ENCODE peak calls at places on chromosomes 11 and 22, in five cellular contexts. V, S, X, G and J are unnamed samples.

GRCh38 chr11:126585388-126586302 is 230.2 kb downstream of the ST3GAL4 start:
- DNase-seq in V (peak; percentile 82), G (no peak), X (peak; percentile 51), S (peak; percentile 73), J (no peak)

GRCh38 chr11:34457607-34458006 is 18.9 kb downstream of the CAT start:
- DNase-seq in S (no peak), G (no peak), V (no peak), X (no peak), J (no peak)

GRCh38 chr11:34359548-34359891 is 1.7 kb upstream of the ABTB2 start:
- DNase-seq in V (no peak), S (no peak), X (no peak), G (no peak), J (no peak)

GRCh38 chr11:6647282-6647679 is 8.3 kb downstream of the DCHS1 start:
- DNase-seq in V (no peak), G (no peak), X (peak; percentile 51), S (peak; percentile 56), J (no peak)

GRCh38 chr11:68028802-68029475 is 1.5 kb upstream of the NDUFS8 start:
- DNase-seq in V (no peak), X (no peak), S (no peak), G (no peak), J (no peak)

GRCh38 chr11:131951146-131951545 is 580.7 kb downstream of the NTM start:
- DNase-seq in V (no peak), G (no peak), S (no peak), X (no peak), J (no peak)

GRCh38 chr11:110463153-110463552 is 33.4 kb downstream of the FDX1 start:
- DNase-seq in V (peak; percentile 55), S (no peak), X (peak; percentile 38), G (peak; percentile 65), J (peak; percentile 72)

GRCh38 chr22:39144101-39144815 is 8.2 kb downstream of the CBX7 start:
- DNase-seq in V (no peak), G (no peak), S (no peak), X (no peak), J (no peak)

GRCh38 chr11:2217211-2218081 is 45.8 kb upstream of the TH start:
- DNase-seq in G (no peak), S (peak; percentile 23), X (no peak), V (no peak), J (peak; percentile 63)

GRCh38 chr22:46897246-46897623 is 134.8 kb downstream of the TBC1D22A start:
- DNase-seq in X (no peak), G (no peak), S (no peak), V (no peak), J (no peak)

GRCh38 chr11:36056160-36056751 is 112.4 kb downstream of the LDLRAD3 start:
- DNase-seq in S (no peak), X (no peak), G (peak; percentile 58), V (no peak), J (no peak)

GRCh38 chr11:1101318-1102089 is 26.8 kb downstream of the MUC2 start:
- DNase-seq in V (no peak), X (peak; percentile 10), G (no peak), S (no peak), J (peak; percentile 62)

GRCh38 chr11:118572914-118573550 is 823 bp downstream of the ARCN1 start:
- DNase-seq in V (no peak), G (no peak), X (no peak), S (no peak), J (no peak)

GRCh38 chr11:537622-538430 is 499 bp downstream of the LRRC56 start:
- DNase-seq in G (no peak), X (no peak), S (no peak), V (no peak), J (no peak)

GRCh38 chr11:128862913-128863660 is 4.0 kb downstream of the KCNJ1 start:
- DNase-seq in G (no peak), X (no peak), S (no peak), V (no peak), J (no peak)

GRCh38 chr11:16959528-16960100 is 54.6 kb downstream of the PLEKHA7 start:
- DNase-seq in G (no peak), X (no peak), V (no peak), S (no peak), J (no peak)

DNA sequence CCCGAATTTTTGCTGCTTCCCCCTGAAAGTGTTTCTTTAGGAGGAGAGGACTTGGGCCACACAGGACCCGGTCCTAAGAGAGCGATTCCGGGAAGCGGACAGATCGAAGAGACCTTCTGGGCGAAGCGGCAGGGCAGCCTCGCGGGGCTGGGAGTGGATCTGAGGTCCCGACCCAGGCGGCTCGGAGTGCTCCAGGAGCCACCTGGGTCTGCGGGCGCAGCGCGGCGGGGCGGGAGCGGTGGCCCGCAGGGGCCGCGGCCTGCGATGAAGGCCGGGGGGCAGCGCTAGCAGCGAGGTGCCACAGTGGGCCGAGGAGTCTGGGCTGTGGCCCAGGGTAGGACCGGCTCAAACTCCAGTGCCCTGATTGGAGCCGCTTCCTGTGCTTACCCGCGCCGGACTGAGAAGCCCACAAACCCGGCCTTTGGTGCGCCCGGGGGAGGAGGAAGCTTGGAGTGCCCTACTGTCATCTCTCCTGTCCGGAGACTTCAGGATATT is 1.8 kb downstream of the PKNOX2 start:
- DNase-seq in X (peak; percentile 37), V (no peak), S (no peak), G (peak; percentile 44), J (no peak)
- H3K27ac ChIP-seq in X (peak overlapping the region; percentile 85), V (peak overlapping the region; percentile 84), S (peak overlapping the region; percentile 85), G (peak overlapping the region; percentile 76), J (peak overlapping the region; percentile 85)

DNA sequence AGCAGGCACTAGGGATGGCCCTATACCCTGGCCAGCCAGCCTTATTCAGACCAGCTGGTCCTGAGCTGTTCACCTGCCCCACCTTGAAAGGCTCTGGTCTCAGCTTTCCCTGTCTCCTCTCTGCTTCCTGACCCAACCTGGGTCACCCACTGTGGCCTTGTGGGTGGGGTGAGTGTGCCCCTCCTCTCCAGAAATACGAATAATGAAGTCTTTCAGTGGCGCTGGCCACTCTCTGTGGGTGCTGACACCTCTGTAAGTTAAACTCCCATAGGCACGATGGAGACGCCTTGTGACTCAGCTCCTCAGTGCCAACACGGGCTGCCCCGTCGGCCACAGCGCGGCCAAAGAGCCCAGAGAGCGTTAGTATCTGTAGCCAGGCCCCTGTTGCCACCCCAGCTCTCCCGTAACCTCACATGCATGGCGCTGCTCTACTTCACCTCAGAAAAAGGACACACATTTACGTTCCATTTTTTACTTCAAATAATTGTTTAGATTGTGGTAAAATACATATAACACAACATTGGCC is 74.6 kb upstream of the SEPTIN5 start:
- DNase-seq in S (no peak), G (no peak), X (no peak), V (no peak), J (no peak)
- H3K4me1 ChIP-seq in S (no peaks in the 10 kb centered on the region), G (no peaks in the 10 kb centered on the region), X (peaks cover 5% of the 10 kb centered on the region), V (no peaks in the 10 kb centered on the region), J (no peaks in the 10 kb centered on the region)

GRCh38 chr22:17872491-17872890 is 98.2 kb upstream of the BID start:
- DNase-seq in S (no peak), X (no peak), G (no peak), V (no peak), J (no peak)
- H3K27ac ChIP-seq in S (peak overlapping the region; percentile 19), X (no peak overlapping the region), G (no peak overlapping the region), V (no peak overlapping the region), J (no peak overlapping the region)

GRCh38 chr11:62048101-62048500 is 75.7 kb upstream of the INCENP start:
- DNase-seq in S (no peak), G (no peak), V (no peak), X (no peak), J (no peak)

DNA sequence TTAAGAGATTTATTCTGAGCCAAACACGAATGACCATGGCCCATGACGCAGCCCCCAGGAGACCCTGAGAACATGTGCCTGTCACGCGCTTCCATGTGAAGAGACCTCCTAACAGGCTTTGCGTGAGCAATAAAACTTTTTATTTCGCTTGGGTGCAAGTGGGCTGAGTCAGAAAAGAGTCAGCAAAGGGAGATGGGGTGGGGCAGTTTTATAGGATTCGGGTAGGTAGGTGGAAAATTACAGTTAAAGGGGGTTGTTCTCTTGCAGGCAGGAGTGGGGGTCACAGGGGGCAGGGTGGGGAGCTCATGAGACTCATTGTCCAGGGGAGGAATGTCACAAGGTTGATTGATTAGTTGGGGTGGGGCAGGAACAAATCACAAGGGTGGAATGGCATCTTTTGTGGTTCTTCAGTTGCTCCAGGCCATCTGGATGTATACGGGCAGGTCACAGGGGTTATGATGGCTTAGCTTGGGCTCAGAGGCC is 77.2 kb upstream of the FTH1 start:
- DNase-seq in V (no peak), S (no peak), X (no peak), G (no peak), J (no peak)
- H3K4me1 ChIP-seq in V (no peaks in the 10 kb centered on the region), S (no peaks in the 10 kb centered on the region), X (no peaks in the 10 kb centered on the region), G (peaks cover 6% of the 10 kb centered on the region), J (peaks cover 3% of the 10 kb centered on the region)

GRCh38 chr22:17974087-17974486 is 50.3 kb downstream of the MICAL3 start:
- DNase-seq in V (no peak), G (no peak), S (no peak), X (no peak), J (no peak)
- H3K27ac ChIP-seq in V (no peak overlapping the region), G (no peak overlapping the region), S (no peak overlapping the region), X (no peak overlapping the region), J (no peak overlapping the region)

DNA sequence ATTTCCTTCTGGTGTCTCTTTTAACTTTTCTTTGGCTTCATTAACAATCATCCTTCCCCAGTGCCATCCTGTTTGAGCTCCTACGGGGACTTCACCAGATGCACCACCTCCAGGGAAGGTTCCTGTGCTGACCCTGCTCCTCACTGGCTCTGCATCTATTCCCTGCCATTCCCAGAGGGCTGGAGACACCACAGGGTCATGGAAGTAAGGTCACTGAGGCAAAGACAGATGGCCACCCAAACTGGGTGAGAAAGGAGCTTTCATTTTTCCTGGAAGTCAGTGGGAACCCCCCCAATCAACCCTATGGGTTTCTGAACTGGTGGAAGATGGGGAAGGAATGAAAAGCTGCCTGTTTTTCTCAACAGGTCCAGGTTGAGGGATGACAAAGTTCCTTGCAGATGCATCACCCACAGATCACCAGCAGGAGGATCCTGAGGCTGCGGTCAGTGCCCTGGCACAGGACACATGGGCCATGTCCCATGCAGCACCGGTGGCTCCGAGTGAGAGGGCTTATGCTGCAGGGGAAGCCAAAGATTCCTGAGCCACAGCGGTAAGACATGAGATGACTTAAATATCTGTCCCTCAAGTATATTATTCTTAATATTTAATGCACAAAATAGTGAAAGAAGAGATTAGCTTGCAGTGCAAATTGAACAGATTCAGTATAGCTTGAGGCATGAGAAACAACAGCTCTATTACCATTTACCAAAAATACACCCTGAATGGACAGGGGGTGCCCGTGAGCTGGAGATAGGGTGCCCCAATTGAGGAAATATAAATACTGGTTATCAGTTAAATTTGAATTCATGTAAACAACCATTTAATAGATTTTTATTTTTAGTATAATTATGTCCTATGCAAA is 73.0 kb upstream of the VPREB1 start:
- DNase-seq in S (no peak), X (no peak), V (no peak), G (no peak), J (no peak)
- H3K4me1 ChIP-seq in S (no peaks in the 10 kb centered on the region), X (peaks cover 6% of the 10 kb centered on the region), V (no peaks in the 10 kb centered on the region), G (no peaks in the 10 kb centered on the region), J (no peaks in the 10 kb centered on the region)